ENCODE peak calls at places on chromosome 15, in seven cellular contexts. One of them, this sample, is unnamed.

GRCh38 chr15:32838820-32839219 is 121.0 kb downstream of the GREM1 start:
- DNase-seq in A549: peak
- DNase-seq in tibial artery: no peak
- DNase-seq in A673: no peak
- DNase-seq in uterus: no peak
- DNase-seq in transverse colon: no peak
- DNase-seq in ovary: no peak
- DNase-seq in this sample: peak

GRCh38 chr15:65084500-65085206 is 8.1 kb downstream of the KBTBD13 start:
- DNase-seq in A549: no peak
- DNase-seq in A673: no peak
- DNase-seq in ovary: no peak
- DNase-seq in tibial artery: peak
- DNase-seq in transverse colon: no peak
- DNase-seq in uterus: no peak
- DNase-seq in this sample: peak

GRCh38 chr15:95076381-95076780 is 845.0 kb downstream of the MCTP2 start:
- DNase-seq in tibial artery: no peak
- DNase-seq in ovary: no peak
- DNase-seq in A549: no peak
- DNase-seq in transverse colon: no peak
- DNase-seq in A673: no peak
- DNase-seq in uterus: no peak
- DNase-seq in this sample: no peak

GRCh38 chr15:77107531-77108355 is 36.8 kb upstream of the TSPAN3 start:
- DNase-seq in A673: peak
- DNase-seq in uterus: peak
- DNase-seq in ovary: peak
- DNase-seq in A549: peak
- DNase-seq in tibial artery: peak
- DNase-seq in transverse colon: peak
- DNase-seq in this sample: no peak

GRCh38 chr15:80478075-80478474 is 73.9 kb downstream of the ARNT2 start:
- DNase-seq in ovary: no peak
- DNase-seq in transverse colon: no peak
- DNase-seq in A549: no peak
- DNase-seq in A673: no peak
- DNase-seq in uterus: no peak
- DNase-seq in tibial artery: no peak
- DNase-seq in this sample: no peak

GRCh38 chr15:25244731-25245585 is 193.9 kb downstream of the UBE3A start:
- DNase-seq in A673: no peak
- DNase-seq in ovary: no peak
- DNase-seq in transverse colon: peak
- DNase-seq in tibial artery: peak
- DNase-seq in A549: no peak
- DNase-seq in uterus: no peak
- DNase-seq in this sample: peak

GRCh38 chr15:74240002-74240568 is 4.0 kb downstream of the CCDC33 start:
- DNase-seq in uterus: peak
- DNase-seq in ovary: peak
- DNase-seq in A673: peak
- DNase-seq in tibial artery: peak
- DNase-seq in transverse colon: peak
- DNase-seq in A549: peak
- DNase-seq in this sample: peak

GRCh38 chr15:52678468-52679231 is 538 bp downstream of the ATOSA start:
- DNase-seq in A549: peak
- DNase-seq in ovary: peak
- DNase-seq in tibial artery: peak
- DNase-seq in uterus: peak
- DNase-seq in transverse colon: peak
- DNase-seq in A673: peak
- DNase-seq in this sample: peak

GRCh38 chr15:57012557-57012956 is 94.1 kb downstream of the TCF12 start:
- DNase-seq in transverse colon: no peak
- DNase-seq in A549: no peak
- DNase-seq in A673: no peak
- DNase-seq in uterus: no peak
- DNase-seq in tibial artery: no peak
- DNase-seq in ovary: no peak
- DNase-seq in this sample: no peak

GRCh38 chr15:83108266-83109219 is 1.1 kb downstream of the TM6SF1 start:
- DNase-seq in A549: peak
- DNase-seq in A673: peak
- DNase-seq in tibial artery: peak
- DNase-seq in uterus: peak
- DNase-seq in transverse colon: peak
- DNase-seq in ovary: no peak
- DNase-seq in this sample: peak

GRCh38 chr15:71634820-71635219 is 175.5 kb upstream of the NR2E3 start:
- DNase-seq in transverse colon: no peak
- DNase-seq in A549: no peak
- DNase-seq in tibial artery: no peak
- DNase-seq in A673: peak
- DNase-seq in uterus: no peak
- DNase-seq in ovary: no peak
- DNase-seq in this sample: no peak

GRCh38 chr15:68684476-68684875 is 105.7 kb downstream of the CORO2B start:
- DNase-seq in transverse colon: no peak
- DNase-seq in A549: no peak
- DNase-seq in tibial artery: peak
- DNase-seq in uterus: peak
- DNase-seq in A673: no peak
- DNase-seq in ovary: no peak
- DNase-seq in this sample: no peak

GRCh38 chr15:48402778-48403177 is 71.5 kb downstream of the DUT start:
- DNase-seq in A549: no peak
- DNase-seq in tibial artery: no peak
- DNase-seq in uterus: no peak
- DNase-seq in A673: no peak
- DNase-seq in ovary: no peak
- DNase-seq in transverse colon: no peak
- DNase-seq in this sample: no peak

GRCh38 chr15:42053010-42053409 is 32.2 kb upstream of the PLA2G4E start:
- DNase-seq in uterus: no peak
- DNase-seq in A549: no peak
- DNase-seq in transverse colon: no peak
- DNase-seq in A673: no peak
- DNase-seq in tibial artery: no peak
- DNase-seq in ovary: no peak
- DNase-seq in this sample: no peak

GRCh38 chr15:31316135-31316795 is 10.4 kb upstream of the KLF13 start:
- DNase-seq in A673: no peak
- DNase-seq in transverse colon: no peak
- DNase-seq in tibial artery: peak
- DNase-seq in uterus: no peak
- DNase-seq in ovary: no peak
- DNase-seq in A549: no peak
- DNase-seq in this sample: no peak

GRCh38 chr15:72968531-72968922 is 83.7 kb upstream of the NEO1 start:
- DNase-seq in ovary: no peak
- DNase-seq in tibial artery: no peak
- DNase-seq in transverse colon: peak
- DNase-seq in A673: peak
- DNase-seq in A549: peak
- DNase-seq in uterus: no peak
- DNase-seq in this sample: no peak

GRCh38 chr15:64515196-64515595 is 54.8 kb downstream of the ZNF609 start:
- DNase-seq in ovary: no peak
- DNase-seq in A549: no peak
- DNase-seq in tibial artery: no peak
- DNase-seq in transverse colon: no peak
- DNase-seq in uterus: no peak
- DNase-seq in A673: no peak
- DNase-seq in this sample: no peak

GRCh38 chr15:60299452-60300047 is 98.2 kb downstream of the ANXA2 start:
- DNase-seq in transverse colon: peak
- DNase-seq in A673: peak
- DNase-seq in tibial artery: no peak
- DNase-seq in uterus: peak
- DNase-seq in A549: no peak
- DNase-seq in ovary: peak
- DNase-seq in this sample: no peak

DNA sequence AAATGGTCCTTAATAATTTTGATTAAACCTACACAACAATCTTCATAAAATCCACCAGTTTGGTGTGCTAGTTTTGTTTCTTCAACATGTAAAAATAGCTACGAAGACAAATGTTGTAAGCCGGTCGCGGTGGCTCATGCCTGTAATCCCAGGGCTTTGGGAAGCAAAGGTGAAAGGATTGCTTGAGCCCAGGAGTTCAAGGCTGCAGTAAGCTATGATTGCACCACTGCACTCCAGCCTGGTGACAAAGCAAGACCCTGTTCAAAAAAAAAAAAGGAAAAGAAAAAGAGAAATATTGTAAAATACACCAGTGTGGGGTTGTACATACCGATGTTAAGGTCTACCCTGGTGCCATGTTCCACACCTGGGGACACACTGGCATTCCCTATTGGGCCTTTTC is 75.1 kb downstream of the LDHAL6B start:
- DNase-seq in transverse colon: no peak
- DNase-seq in uterus: no peak
- DNase-seq in A549: no peak
- DNase-seq in A673: no peak
- DNase-seq in tibial artery: no peak
- DNase-seq in ovary: no peak
- DNase-seq in this sample: no peak
- H3K27ac ChIP-seq in transverse colon: no peak
- H3K27ac ChIP-seq in uterus: no peak
- H3K27ac ChIP-seq in A549: peak
- H3K27ac ChIP-seq in A673: no peak
- H3K27ac ChIP-seq in tibial artery: no peak
- H3K27ac ChIP-seq in ovary: no peak
- H3K27ac ChIP-seq in this sample: no peak

DNA sequence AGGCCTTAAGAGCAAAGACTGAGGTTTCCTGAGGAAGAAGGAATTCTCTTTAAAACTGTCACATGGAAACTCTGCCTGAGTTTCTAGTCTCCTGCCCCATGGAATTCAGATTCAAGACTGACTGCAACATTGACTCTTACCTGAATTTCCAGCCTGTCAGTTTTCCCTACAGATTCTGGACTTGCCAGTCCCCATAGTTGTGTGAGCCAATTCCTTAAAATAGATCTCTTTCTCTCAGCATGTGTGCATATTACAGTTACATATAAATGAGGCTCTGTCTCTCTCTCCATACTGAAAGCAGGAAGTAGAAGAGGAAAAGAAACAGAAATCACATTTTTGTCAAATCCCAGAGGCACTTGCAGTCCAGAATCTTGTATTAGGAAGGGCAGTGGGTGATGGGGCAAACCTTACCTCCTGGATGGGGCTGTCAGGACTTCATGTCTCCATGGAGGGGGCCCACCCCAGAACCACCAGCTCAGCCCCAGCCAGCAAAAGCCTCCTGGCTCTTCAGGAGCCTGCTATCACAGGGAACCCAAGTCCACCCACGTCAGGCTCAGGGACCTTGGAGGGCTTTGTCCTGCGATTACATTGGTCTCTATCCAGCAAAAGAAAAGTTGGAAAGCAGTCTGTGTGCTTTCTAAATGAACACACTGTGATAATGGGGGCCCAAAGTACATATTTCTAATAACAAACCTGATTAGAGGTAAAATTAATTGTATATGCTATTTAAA is 18.8 kb upstream of the GOLGA8J start:
- DNase-seq in ovary: no peak
- DNase-seq in transverse colon: no peak
- DNase-seq in A673: no peak
- DNase-seq in A549: no peak
- DNase-seq in tibial artery: no peak
- DNase-seq in uterus: no peak
- DNase-seq in this sample: no peak
- H3K27ac ChIP-seq in ovary: no peak
- H3K27ac ChIP-seq in transverse colon: no peak
- H3K27ac ChIP-seq in A673: no peak
- H3K27ac ChIP-seq in A549: peak
- H3K27ac ChIP-seq in tibial artery: no peak
- H3K27ac ChIP-seq in uterus: no peak
- H3K27ac ChIP-seq in this sample: no peak

GRCh38 chr15:99176757-99177156 is 71.9 kb downstream of the SYNM start:
- DNase-seq in A673: no peak
- DNase-seq in tibial artery: no peak
- DNase-seq in transverse colon: no peak
- DNase-seq in uterus: no peak
- DNase-seq in ovary: no peak
- DNase-seq in A549: no peak
- DNase-seq in this sample: no peak

GRCh38 chr15:99172989-99173388 is 68.1 kb downstream of the SYNM start:
- DNase-seq in A549: no peak
- DNase-seq in transverse colon: no peak
- DNase-seq in ovary: no peak
- DNase-seq in tibial artery: no peak
- DNase-seq in uterus: no peak
- DNase-seq in A673: no peak
- DNase-seq in this sample: no peak

GRCh38 chr15:99177679-99178078 is 71.7 kb downstream of the TTC23 start:
- DNase-seq in A549: no peak
- DNase-seq in tibial artery: no peak
- DNase-seq in ovary: no peak
- DNase-seq in transverse colon: no peak
- DNase-seq in uterus: no peak
- DNase-seq in A673: no peak
- DNase-seq in this sample: no peak

GRCh38 chr15:99174567-99174966 is 69.7 kb downstream of the SYNM start:
- DNase-seq in A673: no peak
- DNase-seq in tibial artery: no peak
- DNase-seq in transverse colon: no peak
- DNase-seq in uterus: no peak
- DNase-seq in ovary: peak
- DNase-seq in A549: no peak
- DNase-seq in this sample: no peak

GRCh38 chr15:99174989-99175388 is 70.1 kb downstream of the SYNM start:
- DNase-seq in transverse colon: no peak
- DNase-seq in tibial artery: no peak
- DNase-seq in A673: no peak
- DNase-seq in A549: no peak
- DNase-seq in ovary: no peak
- DNase-seq in uterus: no peak
- DNase-seq in this sample: no peak
- H3K27ac ChIP-seq in transverse colon: peak
- H3K27ac ChIP-seq in tibial artery: peak
- H3K27ac ChIP-seq in A673: no peak
- H3K27ac ChIP-seq in A549: no peak
- H3K27ac ChIP-seq in ovary: peak
- H3K27ac ChIP-seq in uterus: peak
- H3K27ac ChIP-seq in this sample: no peak

GRCh38 chr15:98582900-98583554 is 65.3 kb upstream of the IGF1R start:
- DNase-seq in A673: no peak
- DNase-seq in A549: no peak
- DNase-seq in uterus: no peak
- DNase-seq in ovary: no peak
- DNase-seq in transverse colon: no peak
- DNase-seq in tibial artery: no peak
- DNase-seq in this sample: no peak
- H3K27ac ChIP-seq in A673: no peak
- H3K27ac ChIP-seq in A549: no peak
- H3K27ac ChIP-seq in uterus: no peak
- H3K27ac ChIP-seq in ovary: no peak
- H3K27ac ChIP-seq in transverse colon: no peak
- H3K27ac ChIP-seq in tibial artery: no peak
- H3K27ac ChIP-seq in this sample: no peak